ENCODE peak calls at places on chromosomes 11 and 22, in five cellular contexts. N is lung, Q is fibroblast of mammary gland, G is WTC11, K is psoas muscle. Y is an unnamed sample.

GRCh38 chr11:119356349-119357031 is 10.0 kb upstream of the MFRP start:
- DNase-seq in N (peak), G (peak), Q (peak), K (peak), Y (peak)

GRCh38 chr11:134951305-134951700 is 539.3 kb upstream of the B3GAT1 start:
- DNase-seq in G (no peak), K (peak), N (no peak), Q (peak), Y (no peak)

GRCh38 chr11:77115181-77115611 is 12.6 kb downstream of the OMP start:
- DNase-seq in G (peak), N (no peak), Q (no peak), K (no peak), Y (no peak)

GRCh38 chr22:48237466-48237865 is 1475.0 kb downstream of the TBC1D22A start:
- DNase-seq in G (no peak), K (no peak), Q (no peak), N (no peak), Y (no peak)

GRCh38 chr11:68928481-68928880 is 24.8 kb downstream of the IGHMBP2 start:
- DNase-seq in K (no peak), G (no peak), N (no peak), Q (no peak), Y (no peak)

GRCh38 chr11:112734207-112734606 is 227.0 kb upstream of the NCAM1 start:
- DNase-seq in Q (peak), N (no peak), K (no peak), G (peak), Y (no peak)

GRCh38 chr11:33551051-33551450 is 149.6 kb downstream of the C11orf91 start:
- DNase-seq in K (no peak), Q (no peak), G (no peak), N (no peak), Y (no peak)

GRCh38 chr11:115930276-115930675 is 426.1 kb upstream of the CADM1 start:
- DNase-seq in Q (no peak), K (no peak), N (no peak), G (no peak), Y (no peak)

GRCh38 chr11:130609121-130610035 is 160.9 kb downstream of the ADAMTS15 start:
- DNase-seq in K (peak), G (peak), Q (peak), N (peak), Y (no peak)

GRCh38 chr11:75499423-75500305 is 26.1 kb downstream of the GDPD5 start:
- DNase-seq in N (peak), G (no peak), Q (peak), K (peak), Y (no peak)

GRCh38 chr11:65861533-65862183 is 1.4 kb downstream of the MUS81 start:
- DNase-seq in K (no peak), Q (no peak), G (no peak), N (no peak), Y (peak)

GRCh38 chr11:125123947-125124633 is 12.7 kb upstream of the TMEM218 start:
- DNase-seq in Q (peak), G (peak), N (peak), K (peak), Y (no peak)

GRCh38 chr22:42074153-42074750 is at the start of gene PHETA2:
- DNase-seq in Q (peak), G (peak), K (peak), N (no peak), Y (peak)

GRCh38 chr11:31959711-31960110 is 131.2 kb upstream of the RCN1 start:
- DNase-seq in Q (peak), N (no peak), G (no peak), K (no peak), Y (no peak)

DNA sequence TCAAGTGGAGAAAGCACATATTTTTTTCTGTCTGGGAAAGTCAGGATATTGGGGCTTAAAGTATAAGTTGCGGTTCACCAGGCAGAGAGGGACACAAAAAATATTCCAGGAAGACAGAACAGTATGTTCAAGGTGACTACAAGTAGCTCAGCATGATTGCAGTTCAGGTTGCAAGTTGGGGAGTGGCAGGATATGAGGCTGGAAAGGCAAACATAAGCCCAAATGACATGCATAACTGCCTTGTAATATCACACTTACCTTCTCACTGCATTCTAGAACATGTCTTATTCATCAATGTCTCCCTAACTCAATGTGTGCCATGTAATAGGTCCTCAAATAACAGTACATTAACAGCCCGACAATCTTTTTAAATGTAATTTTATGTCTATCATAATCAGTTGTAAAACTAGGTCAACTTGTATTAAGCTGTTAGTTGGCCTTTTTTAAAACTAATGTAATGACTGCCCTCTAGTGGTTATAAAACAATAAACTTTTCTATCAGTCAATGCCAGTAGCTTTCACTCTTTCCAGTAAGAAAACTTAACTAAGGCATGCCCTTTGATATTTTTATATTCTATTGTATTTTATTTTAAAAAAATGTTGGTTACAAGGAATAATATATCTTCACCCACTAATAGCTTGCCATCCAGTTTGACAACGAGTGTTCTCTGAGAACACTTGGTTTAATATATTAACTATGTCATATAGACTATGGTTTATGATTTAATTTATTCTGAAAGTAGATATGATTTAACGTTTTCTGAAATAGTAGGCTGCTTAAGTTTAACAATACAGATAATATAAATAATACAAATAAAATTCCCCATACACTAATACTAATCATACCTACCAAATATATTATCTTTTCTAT is 39.4 kb upstream of the CFAP300 start:
- DNase-seq in N (peak), G (no peak), K (no peak), Q (peak), Y (no peak)
- TF ChIP-seq CTCF in N (no peak), G (peak), K (peak), Q (peak), Y (peak)

DNA sequence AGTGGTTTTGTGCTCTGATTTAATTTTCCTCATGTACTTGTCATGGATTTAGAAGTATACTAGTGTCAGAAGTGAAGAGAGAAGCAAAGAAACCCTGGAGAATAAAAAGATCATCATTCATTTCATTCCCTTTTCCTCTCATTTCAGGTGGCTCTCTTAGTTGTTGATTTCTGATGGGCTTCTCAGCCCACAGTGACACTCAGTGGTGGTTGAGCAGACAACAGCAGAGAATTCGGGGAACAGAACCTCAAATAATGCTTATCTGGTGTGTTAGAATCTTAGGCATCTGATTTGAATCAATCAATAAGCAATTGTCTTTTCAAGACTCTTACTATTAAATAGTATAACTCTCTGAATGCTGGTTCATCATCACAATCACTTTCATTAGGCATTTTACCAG is 1289.4 kb downstream of the FAM181B start:
- DNase-seq in G (no peak), K (no peak), Q (no peak), N (no peak), Y (no peak)
- TF ChIP-seq CTCF in G (no peak), K (no peak), Q (no peak), N (no peak), Y (no peak)

GRCh38 chr11:8867856-8868705 is 42.9 kb upstream of the AKIP1 start:
- DNase-seq in G (no peak), Q (peak), K (no peak), N (no peak), Y (no peak)

GRCh38 chr11:8872017-8872416 is 39.0 kb upstream of the AKIP1 start:
- DNase-seq in N (no peak), Q (no peak), K (no peak), G (no peak), Y (no peak)

GRCh38 chr11:8873966-8874365 is 37.0 kb upstream of the AKIP1 start:
- DNase-seq in K (no peak), N (no peak), G (no peak), Q (no peak), Y (no peak)

GRCh38 chr11:8871283-8871775 is 39.7 kb upstream of the AKIP1 start:
- DNase-seq in G (peak), N (peak), K (peak), Q (peak), Y (no peak)

GRCh38 chr11:8870461-8871282 is 40.3 kb upstream of the AKIP1 start:
- DNase-seq in Q (peak), N (peak), K (peak), G (peak), Y (no peak)
- TF ChIP-seq CTCF in Q (no peak), N (no peak), K (no peak), G (no peak), Y (no peak)

DNA sequence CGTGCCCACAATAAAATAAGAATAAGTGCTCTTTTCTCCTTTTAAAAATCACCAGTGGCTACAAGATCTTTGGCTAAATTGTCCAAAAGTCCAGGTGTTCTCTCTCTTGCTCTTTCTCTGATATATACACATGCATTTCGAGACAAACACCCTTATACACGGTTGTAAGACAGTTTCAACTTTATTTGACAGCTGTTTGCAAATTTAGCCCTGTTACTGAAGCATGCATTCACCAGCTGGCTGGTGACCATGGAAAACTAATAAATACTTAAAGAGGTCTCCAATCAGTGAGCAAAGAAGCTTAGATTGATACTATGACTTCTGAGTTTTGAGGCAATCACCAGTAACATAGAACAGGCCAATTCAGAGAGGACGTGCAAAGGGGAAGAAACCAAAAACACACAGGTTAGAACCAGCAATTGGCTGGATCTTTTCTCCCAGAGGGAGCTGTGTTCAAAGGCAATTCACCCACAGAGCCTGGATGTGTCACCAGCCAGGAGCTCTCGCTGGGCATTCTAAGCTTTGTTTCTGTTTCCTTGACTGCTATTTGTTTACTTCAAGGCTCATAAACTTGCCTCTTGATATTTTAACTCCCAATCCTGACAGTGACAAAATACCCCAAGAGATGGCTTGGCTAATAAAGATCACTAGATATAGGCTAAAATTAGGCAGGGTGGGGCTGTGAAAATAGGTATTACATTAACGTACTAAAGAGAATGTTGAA is 113.5 kb upstream of the MTMR2 start:
- DNase-seq in G (no peak), Q (peak), N (no peak), K (no peak), Y (no peak)
- TF ChIP-seq CTCF in G (no peak), Q (no peak), N (no peak), K (no peak), Y (no peak)

GRCh38 chr22:44701187-44701586 is 817 bp upstream of the PRR5 start:
- DNase-seq in K (no peak), G (no peak), Q (no peak), N (no peak), Y (no peak)

GRCh38 chr22:44701824-44702478 is at the start of gene PRR5:
- DNase-seq in N (peak), G (peak), Q (peak), K (peak), Y (peak)

GRCh38 chr22:44703269-44703870 is 1.4 kb downstream of the PRR5 start:
- DNase-seq in Q (no peak), K (no peak), G (no peak), N (no peak), Y (no peak)

GRCh38 chr22:44704159-44705021 is 2.4 kb downstream of the PRR5 start:
- DNase-seq in K (no peak), N (no peak), G (no peak), Q (no peak), Y (no peak)

GRCh38 chr22:44702479-44703219 is 645 bp downstream of the PRR5 start:
- DNase-seq in G (peak), N (no peak), K (no peak), Q (no peak), Y (no peak)
- TF ChIP-seq CTCF in G (no peak), N (no peak), K (no peak), Q (no peak), Y (no peak)

DNA sequence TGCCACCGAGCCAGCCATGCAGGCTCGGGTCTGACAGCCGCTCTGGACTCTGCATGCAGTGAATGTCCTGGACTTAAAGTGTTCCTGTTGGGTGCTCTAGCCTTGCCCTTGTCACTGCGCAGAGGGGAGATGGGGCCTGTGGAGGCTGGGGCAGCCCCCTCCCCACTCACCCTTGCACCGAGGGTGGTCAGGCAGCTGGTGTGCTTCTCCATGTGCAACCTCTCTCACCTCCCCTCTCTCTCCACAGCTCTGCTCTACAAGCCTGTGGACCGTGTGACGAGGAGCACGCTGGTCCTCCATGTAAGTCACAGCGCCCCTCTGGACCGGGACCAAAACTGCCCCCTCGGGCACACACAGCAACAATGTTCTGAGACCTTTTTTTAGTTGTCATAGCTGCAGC is 92.5 kb downstream of the BCR start:
- DNase-seq in G (no peak), Q (no peak), K (no peak), N (no peak), Y (no peak)
- TF ChIP-seq CTCF in G (no peak), Q (no peak), K (no peak), N (no peak), Y (no peak)

GRCh38 chr11:46743693-46744339 is 24.8 kb downstream of the F2 start:
- DNase-seq in K (no peak), Q (no peak), N (no peak), G (no peak), Y (no peak)
- TF ChIP-seq CTCF in K (no peak), Q (no peak), N (no peak), G (no peak), Y (no peak)

GRCh38 chr11:107439586-107440201 is 17.9 kb downstream of the CWF19L2 start:
- DNase-seq in K (no peak), Q (no peak), G (no peak), N (no peak), Y (no peak)

GRCh38 chr11:107442715-107443215 is 14.9 kb downstream of the CWF19L2 start:
- DNase-seq in K (no peak), N (no peak), G (no peak), Q (no peak), Y (no peak)

DNA sequence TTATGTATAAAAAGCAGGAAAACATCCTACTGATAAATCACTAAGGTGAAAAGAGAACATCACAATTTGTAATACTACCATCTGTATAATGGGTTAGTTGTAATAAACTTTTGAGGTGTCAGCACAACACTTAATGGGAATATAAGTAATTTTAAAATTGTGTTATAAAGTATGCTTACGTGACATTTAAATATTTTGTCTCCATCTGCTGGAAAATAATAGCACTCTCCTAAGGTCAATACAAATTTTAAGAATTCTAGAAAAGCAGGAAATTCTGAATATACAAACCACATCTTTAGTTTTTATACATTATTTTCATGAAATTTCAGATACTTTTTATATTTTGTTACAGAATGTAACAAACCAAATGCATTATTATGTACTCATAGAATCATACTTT is 19.5 kb downstream of the CWF19L2 start:
- DNase-seq in G (no peak), N (no peak), K (no peak), Q (no peak), Y (no peak)
- TF ChIP-seq CTCF in G (no peak), N (no peak), K (no peak), Q (no peak), Y (no peak)

Y was measured in natural killer cell.